ENCODE peak calls at places on chromosome 9, in five cellular contexts. One of them, this sample, is unnamed.

GRCh38 chr9:125659954-125660353 is 47.1 kb downstream of the MAPKAP1 start:
- DNase-seq in upper lobe of right lung: no peak
- DNase-seq in epithelial cell of esophagus: peak; percentile 78
- DNase-seq in GM20000: no peak
- DNase-seq in GM10248: peak; percentile 20
- DNase-seq in this sample: no peak

GRCh38 chr9:134569626-134570025 is 72.0 kb upstream of the COL5A1 start:
- DNase-seq in upper lobe of right lung: no peak
- DNase-seq in epithelial cell of esophagus: no peak
- DNase-seq in GM20000: no peak
- DNase-seq in GM10248: no peak
- DNase-seq in this sample: no peak

GRCh38 chr9:76045217-76045616 is 154.7 kb downstream of the PCSK5 start:
- DNase-seq in upper lobe of right lung: no peak
- DNase-seq in epithelial cell of esophagus: no peak
- DNase-seq in GM20000: no peak
- DNase-seq in GM10248: no peak
- DNase-seq in this sample: no peak

GRCh38 chr9:113992276-113992951 is 85.7 kb downstream of the AMBP start:
- DNase-seq in upper lobe of right lung: no peak
- DNase-seq in epithelial cell of esophagus: no peak
- DNase-seq in GM20000: no peak
- DNase-seq in GM10248: no peak
- DNase-seq in this sample: peak; percentile 9

GRCh38 chr9:121976751-121977150 is 116.4 kb downstream of the TTLL11 start:
- DNase-seq in upper lobe of right lung: no peak
- DNase-seq in epithelial cell of esophagus: peak; percentile 61
- DNase-seq in GM20000: no peak
- DNase-seq in GM10248: no peak
- DNase-seq in this sample: no peak

GRCh38 chr9:87664153-87665060 is 61.5 kb upstream of the CTSL start:
- DNase-seq in upper lobe of right lung: no peak
- DNase-seq in epithelial cell of esophagus: no peak
- DNase-seq in GM20000: no peak
- DNase-seq in GM10248: no peak
- DNase-seq in this sample: no peak

GRCh38 chr9:86940774-86941173 is 6.5 kb downstream of the GAS1 start:
- DNase-seq in upper lobe of right lung: no peak
- DNase-seq in epithelial cell of esophagus: no peak
- DNase-seq in GM20000: no peak
- DNase-seq in GM10248: no peak
- DNase-seq in this sample: no peak

GRCh38 chr9:486156-486555 is 271.5 kb downstream of the DOCK8 start:
- DNase-seq in upper lobe of right lung: no peak
- DNase-seq in epithelial cell of esophagus: peak; percentile 70
- DNase-seq in GM20000: no peak
- DNase-seq in GM10248: no peak
- DNase-seq in this sample: no peak

GRCh38 chr9:109254317-109254716 is 66.5 kb downstream of the EPB41L4B start:
- DNase-seq in upper lobe of right lung: no peak
- DNase-seq in epithelial cell of esophagus: peak; percentile 63
- DNase-seq in GM20000: no peak
- DNase-seq in GM10248: no peak
- DNase-seq in this sample: no peak

GRCh38 chr9:27542519-27542918 is 12.9 kb upstream of the MOB3B start:
- DNase-seq in upper lobe of right lung: no peak
- DNase-seq in epithelial cell of esophagus: no peak
- DNase-seq in GM20000: no peak
- DNase-seq in GM10248: no peak
- DNase-seq in this sample: no peak

GRCh38 chr9:5042661-5043178 is 57.6 kb downstream of the JAK2 start:
- DNase-seq in upper lobe of right lung: no peak
- DNase-seq in epithelial cell of esophagus: no peak
- DNase-seq in GM20000: peak; percentile 42
- DNase-seq in GM10248: no peak
- DNase-seq in this sample: peak; percentile 16

GRCh38 chr9:69122086-69122390 is 52.0 kb upstream of the TJP2 start:
- DNase-seq in upper lobe of right lung: peak; percentile 89
- DNase-seq in epithelial cell of esophagus: peak; percentile 70
- DNase-seq in GM20000: peak; percentile 62
- DNase-seq in GM10248: peak; percentile 60
- DNase-seq in this sample: peak; percentile 53

GRCh38 chr9:117645245-117645636 is 59.0 kb upstream of the TLR4 start:
- DNase-seq in upper lobe of right lung: no peak
- DNase-seq in epithelial cell of esophagus: no peak
- DNase-seq in GM20000: no peak
- DNase-seq in GM10248: no peak
- DNase-seq in this sample: no peak

GRCh38 chr9:107637421-107638420 is 148.2 kb upstream of the KLF4 start:
- DNase-seq in upper lobe of right lung: peak; percentile 87
- DNase-seq in epithelial cell of esophagus: peak; percentile 74
- DNase-seq in GM20000: peak; percentile 67
- DNase-seq in GM10248: peak; percentile 42
- DNase-seq in this sample: peak; percentile 74

GRCh38 chr9:115976726-115977125 is 176.9 kb upstream of the PAPPA start:
- DNase-seq in upper lobe of right lung: no peak
- DNase-seq in epithelial cell of esophagus: no peak
- DNase-seq in GM20000: no peak
- DNase-seq in GM10248: no peak
- DNase-seq in this sample: no peak

GRCh38 chr9:35882996-35883395 is 12.8 kb upstream of the OR13J1 start:
- DNase-seq in upper lobe of right lung: no peak
- DNase-seq in epithelial cell of esophagus: peak; percentile 12
- DNase-seq in GM20000: no peak
- DNase-seq in GM10248: no peak
- DNase-seq in this sample: no peak

GRCh38 chr9:116417464-116417863 is 263.9 kb downstream of the PAPPA start:
- DNase-seq in upper lobe of right lung: no peak
- DNase-seq in epithelial cell of esophagus: peak; percentile 28
- DNase-seq in GM20000: no peak
- DNase-seq in GM10248: no peak
- DNase-seq in this sample: no peak

GRCh38 chr9:114287763-114288232 is 35.1 kb upstream of the ORM1 start:
- DNase-seq in upper lobe of right lung: no peak
- DNase-seq in epithelial cell of esophagus: no peak
- DNase-seq in GM20000: no peak
- DNase-seq in GM10248: no peak
- DNase-seq in this sample: peak; percentile 14

GRCh38 chr9:81431662-81432061 is 257.7 kb downstream of the TLE1 start:
- DNase-seq in upper lobe of right lung: no peak
- DNase-seq in epithelial cell of esophagus: no peak
- DNase-seq in GM20000: no peak
- DNase-seq in GM10248: no peak
- DNase-seq in this sample: no peak

GRCh38 chr9:70262948-70263347 is 4.2 kb downstream of the SMC5 start:
- DNase-seq in upper lobe of right lung: no peak
- DNase-seq in epithelial cell of esophagus: peak; percentile 34
- DNase-seq in GM20000: no peak
- DNase-seq in GM10248: no peak
- DNase-seq in this sample: no peak

GRCh38 chr9:134253596-134254205 is 72.6 kb upstream of the RXRA start:
- DNase-seq in upper lobe of right lung: no peak
- DNase-seq in epithelial cell of esophagus: no peak
- DNase-seq in GM20000: no peak
- DNase-seq in GM10248: no peak
- DNase-seq in this sample: no peak

GRCh38 chr9:131943397-131943796 is 136.3 kb downstream of the MED27 start:
- DNase-seq in upper lobe of right lung: no peak
- DNase-seq in epithelial cell of esophagus: peak; percentile 85
- DNase-seq in GM20000: no peak
- DNase-seq in GM10248: no peak
- DNase-seq in this sample: no peak

GRCh38 chr9:133659566-133659965 is 23.4 kb downstream of the DBH start:
- DNase-seq in upper lobe of right lung: no peak
- DNase-seq in epithelial cell of esophagus: no peak
- DNase-seq in GM20000: no peak
- DNase-seq in GM10248: no peak
- DNase-seq in this sample: no peak

GRCh38 chr9:137113385-137114159 is 961 bp downstream of the DPP7 start:
- DNase-seq in upper lobe of right lung: peak; percentile 68
- DNase-seq in epithelial cell of esophagus: no peak
- DNase-seq in GM20000: peak; percentile 79
- DNase-seq in GM10248: peak; percentile 58
- DNase-seq in this sample: no peak

GRCh38 chr9:2876726-2877125 is 32.8 kb upstream of the PUM3 start:
- DNase-seq in upper lobe of right lung: no peak
- DNase-seq in epithelial cell of esophagus: no peak
- DNase-seq in GM20000: no peak
- DNase-seq in GM10248: no peak
- DNase-seq in this sample: no peak

GRCh38 chr9:36258170-36258988 is at the start of gene GNE:
- DNase-seq in upper lobe of right lung: peak; percentile 100
- DNase-seq in epithelial cell of esophagus: peak; percentile 93
- DNase-seq in GM20000: peak; percentile 95
- DNase-seq in GM10248: peak; percentile 95
- DNase-seq in this sample: peak; percentile 100

GRCh38 chr9:33676746-33677505 is 118.4 kb upstream of the PRSS3 start:
- DNase-seq in upper lobe of right lung: peak; percentile 63
- DNase-seq in epithelial cell of esophagus: peak; percentile 10
- DNase-seq in GM20000: peak; percentile 44
- DNase-seq in GM10248: peak; percentile 15
- DNase-seq in this sample: peak; percentile 71

GRCh38 chr9:127309715-127310114 is 45.1 kb downstream of the GARNL3 start:
- DNase-seq in upper lobe of right lung: no peak
- DNase-seq in epithelial cell of esophagus: no peak
- DNase-seq in GM20000: no peak
- DNase-seq in GM10248: no peak
- DNase-seq in this sample: no peak
- TF ChIP-seq CTCF in upper lobe of right lung: no peak
- TF ChIP-seq CTCF in epithelial cell of esophagus: no peak
- TF ChIP-seq CTCF in GM20000: no peak
- TF ChIP-seq CTCF in GM10248: no peak
- TF ChIP-seq CTCF in this sample: no peak

GRCh38 chr9:98263080-98263479 is 7.6 kb upstream of the TBC1D2 start:
- DNase-seq in upper lobe of right lung: no peak
- DNase-seq in epithelial cell of esophagus: no peak
- DNase-seq in GM20000: no peak
- DNase-seq in GM10248: no peak
- DNase-seq in this sample: no peak

GRCh38 chr9:98263482-98264357 is 8.3 kb upstream of the TBC1D2 start:
- DNase-seq in upper lobe of right lung: peak; percentile 87
- DNase-seq in epithelial cell of esophagus: peak; percentile 82
- DNase-seq in GM20000: peak; percentile 76
- DNase-seq in GM10248: peak; percentile 80
- DNase-seq in this sample: peak; percentile 81

GRCh38 chr9:98259791-98260190 is 4.3 kb upstream of the TBC1D2 start:
- DNase-seq in upper lobe of right lung: no peak
- DNase-seq in epithelial cell of esophagus: no peak
- DNase-seq in GM20000: no peak
- DNase-seq in GM10248: no peak
- DNase-seq in this sample: no peak

GRCh38 chr9:98260635-98261034 is 5.2 kb upstream of the TBC1D2 start:
- DNase-seq in upper lobe of right lung: no peak
- DNase-seq in epithelial cell of esophagus: no peak
- DNase-seq in GM20000: no peak
- DNase-seq in GM10248: no peak
- DNase-seq in this sample: no peak

DNA sequence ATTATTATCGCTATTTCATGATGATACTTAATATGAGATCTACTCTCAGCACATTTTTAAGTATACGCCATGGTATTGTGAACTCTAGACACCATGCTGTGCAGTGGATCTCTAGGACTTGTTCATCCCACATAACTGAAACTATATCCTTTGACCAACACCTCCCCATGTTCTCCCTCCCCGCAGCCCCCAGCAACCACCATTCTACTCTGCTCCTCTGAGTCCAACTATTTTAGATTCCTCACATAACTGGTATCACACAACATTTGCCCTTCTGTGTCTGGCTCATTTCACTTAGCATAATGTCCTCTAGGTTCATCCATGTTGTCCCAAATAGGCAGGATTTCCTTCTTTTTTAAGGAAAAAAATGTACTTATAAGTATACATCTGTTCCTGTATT is 6.6 kb upstream of the TBC1D2 start:
- DNase-seq in upper lobe of right lung: no peak
- DNase-seq in epithelial cell of esophagus: no peak
- DNase-seq in GM20000: no peak
- DNase-seq in GM10248: no peak
- DNase-seq in this sample: no peak
- TF ChIP-seq CTCF in upper lobe of right lung: no peak
- TF ChIP-seq CTCF in epithelial cell of esophagus: no peak
- TF ChIP-seq CTCF in GM20000: no peak
- TF ChIP-seq CTCF in GM10248: no peak
- TF ChIP-seq CTCF in this sample: no peak

DNA sequence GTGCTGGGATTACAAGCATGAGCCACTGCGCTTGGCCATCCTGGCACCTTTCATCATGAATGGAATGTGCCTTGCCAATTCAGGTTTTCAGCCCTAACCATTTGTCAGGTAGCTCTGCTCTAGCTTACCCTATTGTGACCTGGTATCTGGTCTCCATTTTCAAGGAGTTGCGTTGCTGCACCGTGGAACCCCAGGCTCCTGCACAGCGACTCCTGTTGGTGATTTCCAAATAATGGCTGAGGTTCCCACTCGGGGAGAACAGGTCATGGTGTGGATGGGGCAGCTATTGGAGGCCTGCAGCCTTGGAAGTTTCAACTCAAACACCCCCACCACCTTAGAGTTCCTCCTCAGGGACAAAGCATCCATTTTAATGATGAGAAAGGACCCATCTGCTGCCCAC is 18.7 kb upstream of the CTSV start:
- DNase-seq in upper lobe of right lung: no peak
- DNase-seq in epithelial cell of esophagus: no peak
- DNase-seq in GM20000: no peak
- DNase-seq in GM10248: no peak
- DNase-seq in this sample: no peak
- TF ChIP-seq CTCF in upper lobe of right lung: no peak
- TF ChIP-seq CTCF in epithelial cell of esophagus: no peak
- TF ChIP-seq CTCF in GM20000: no peak
- TF ChIP-seq CTCF in GM10248: no peak
- TF ChIP-seq CTCF in this sample: no peak

DNA sequence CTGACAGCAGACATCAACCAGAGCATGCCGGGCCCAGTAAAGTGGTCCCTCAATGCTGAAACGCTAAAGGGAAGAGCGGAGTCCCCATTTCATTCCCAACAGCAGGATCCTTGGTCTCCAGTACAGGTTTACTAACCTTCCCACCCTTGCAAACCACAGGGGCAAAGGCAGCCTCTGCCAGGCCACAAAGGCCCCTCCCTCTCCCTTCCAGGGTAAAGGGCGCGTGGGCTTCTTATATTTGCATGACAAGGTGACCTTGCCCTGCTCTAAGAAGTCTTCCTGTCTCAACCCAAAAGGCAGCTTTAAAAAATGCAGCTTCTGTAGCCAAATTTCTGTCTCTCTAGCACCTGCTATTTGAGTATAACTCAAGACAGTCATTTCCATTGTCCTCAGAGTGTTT is 131.5 kb upstream of the PTCH1 start:
- DNase-seq in upper lobe of right lung: no peak
- DNase-seq in epithelial cell of esophagus: no peak
- DNase-seq in GM20000: no peak
- DNase-seq in GM10248: no peak
- DNase-seq in this sample: no peak
- TF ChIP-seq CTCF in upper lobe of right lung: no peak
- TF ChIP-seq CTCF in epithelial cell of esophagus: no peak
- TF ChIP-seq CTCF in GM20000: no peak
- TF ChIP-seq CTCF in GM10248: no peak
- TF ChIP-seq CTCF in this sample: no peak

This sample was measured in glutamatergic neuron.